ENCODE peak calls at places on chromosomes 6 and 20, in eight cellular contexts. One of them, this sample, is unnamed.
A peak's percentile ranks its signal among the peaks of the same experiment; 100 is the strongest.

GRCh38 chr6:46138281-46138680 is 8.5 kb downstream of the ENPP4 start:
- DNase-seq in SK-N-SH: no peak
- DNase-seq in HCT116: no peak
- DNase-seq in GM23338: no peak
- DNase-seq in HL-60: no peak
- DNase-seq in A549: no peak
- DNase-seq in HepG2: no peak
- DNase-seq in GM12878: no peak
- DNase-seq in this sample: no peak

GRCh38 chr20:59010321-59010994 is 3.4 kb upstream of the CTSZ start:
- DNase-seq in SK-N-SH: no peak
- DNase-seq in HCT116: no peak
- DNase-seq in GM23338: no peak
- DNase-seq in HL-60: no peak
- DNase-seq in A549: no peak
- DNase-seq in HepG2: no peak
- DNase-seq in GM12878: no peak
- DNase-seq in this sample: no peak

GRCh38 chr6:168905451-168906090 is 348.1 kb downstream of the THBS2 start:
- DNase-seq in SK-N-SH: no peak
- DNase-seq in HCT116: no peak
- DNase-seq in GM23338: no peak
- DNase-seq in HL-60: no peak
- DNase-seq in A549: no peak
- DNase-seq in HepG2: no peak
- DNase-seq in GM12878: no peak
- DNase-seq in this sample: no peak

GRCh38 chr20:61346996-61347906 is 95.2 kb downstream of the CDH4 start:
- DNase-seq in SK-N-SH: no peak
- DNase-seq in HCT116: no peak
- DNase-seq in GM23338: no peak
- DNase-seq in HL-60: no peak
- DNase-seq in A549: no peak
- DNase-seq in HepG2: no peak
- DNase-seq in GM12878: no peak
- DNase-seq in this sample: no peak

GRCh38 chr6:52546678-52547077 is 30.2 kb downstream of the TRAM2 start:
- DNase-seq in SK-N-SH: no peak
- DNase-seq in HCT116: no peak
- DNase-seq in GM23338: no peak
- DNase-seq in HL-60: no peak
- DNase-seq in A549: no peak
- DNase-seq in HepG2: no peak
- DNase-seq in GM12878: peak; percentile 26
- DNase-seq in this sample: no peak

GRCh38 chr6:156686429-156686939 is 90.7 kb upstream of the ARID1B start:
- DNase-seq in SK-N-SH: peak; percentile 69
- DNase-seq in HCT116: no peak
- DNase-seq in GM23338: peak; percentile 78
- DNase-seq in HL-60: no peak
- DNase-seq in A549: peak; percentile 26
- DNase-seq in HepG2: peak; percentile 70
- DNase-seq in GM12878: no peak
- DNase-seq in this sample: peak; percentile 51

GRCh38 chr6:155171109-155171746 is 92.6 kb upstream of the CLDN20 start:
- DNase-seq in SK-N-SH: no peak
- DNase-seq in HCT116: peak; percentile 97
- DNase-seq in GM23338: no peak
- DNase-seq in HL-60: no peak
- DNase-seq in A549: peak; percentile 67
- DNase-seq in HepG2: peak; percentile 73
- DNase-seq in GM12878: peak; percentile 79
- DNase-seq in this sample: no peak

GRCh38 chr20:19292254-19292653 is 79.8 kb downstream of the SLC24A3 start:
- DNase-seq in SK-N-SH: no peak
- DNase-seq in HCT116: no peak
- DNase-seq in GM23338: no peak
- DNase-seq in HL-60: no peak
- DNase-seq in A549: no peak
- DNase-seq in HepG2: no peak
- DNase-seq in GM12878: no peak
- DNase-seq in this sample: no peak

GRCh38 chr20:60477958-60478357 is 519.7 kb downstream of the CDH26 start:
- DNase-seq in SK-N-SH: no peak
- DNase-seq in HCT116: no peak
- DNase-seq in GM23338: no peak
- DNase-seq in HL-60: peak; percentile 14
- DNase-seq in A549: no peak
- DNase-seq in HepG2: no peak
- DNase-seq in GM12878: no peak
- DNase-seq in this sample: no peak

GRCh38 chr6:141677598-141678211 is 455.0 kb upstream of the GJE1 start:
- DNase-seq in SK-N-SH: peak; percentile 4
- DNase-seq in HCT116: peak; percentile 40
- DNase-seq in GM23338: peak; percentile 73
- DNase-seq in HL-60: no peak
- DNase-seq in A549: peak; percentile 30
- DNase-seq in HepG2: peak; percentile 43
- DNase-seq in GM12878: no peak
- DNase-seq in this sample: no peak
- TF ChIP-seq REST in SK-N-SH: no peak
- TF ChIP-seq REST in HCT116: no peak
- TF ChIP-seq REST in GM23338: no peak
- TF ChIP-seq REST in HL-60: no peak
- TF ChIP-seq REST in A549: no peak
- TF ChIP-seq REST in HepG2: no peak
- TF ChIP-seq REST in GM12878: no peak
- TF ChIP-seq REST in this sample: no peak

GRCh38 chr6:39688494-39688893 is 36.7 kb downstream of the KIF6 start:
- DNase-seq in SK-N-SH: no peak
- DNase-seq in HCT116: no peak
- DNase-seq in GM23338: no peak
- DNase-seq in HL-60: no peak
- DNase-seq in A549: no peak
- DNase-seq in HepG2: no peak
- DNase-seq in GM12878: no peak
- DNase-seq in this sample: no peak
- TF ChIP-seq REST in SK-N-SH: no peak
- TF ChIP-seq REST in HCT116: no peak
- TF ChIP-seq REST in GM23338: no peak
- TF ChIP-seq REST in HL-60: no peak
- TF ChIP-seq REST in A549: no peak
- TF ChIP-seq REST in HepG2: no peak
- TF ChIP-seq REST in GM12878: no peak
- TF ChIP-seq REST in this sample: no peak

GRCh38 chr6:38730136-38730862 is 15.2 kb downstream of the DNAH8 start:
- DNase-seq in SK-N-SH: peak; percentile 76
- DNase-seq in HCT116: no peak
- DNase-seq in GM23338: no peak
- DNase-seq in HL-60: no peak
- DNase-seq in A549: no peak
- DNase-seq in HepG2: no peak
- DNase-seq in GM12878: no peak
- DNase-seq in this sample: no peak
- TF ChIP-seq REST in SK-N-SH: no peak
- TF ChIP-seq REST in HCT116: no peak
- TF ChIP-seq REST in GM23338: no peak
- TF ChIP-seq REST in HL-60: no peak
- TF ChIP-seq REST in A549: no peak
- TF ChIP-seq REST in HepG2: no peak
- TF ChIP-seq REST in GM12878: no peak
- TF ChIP-seq REST in this sample: no peak

GRCh38 chr20:4064118-4064962 is 49.0 kb upstream of the RNF24 start:
- DNase-seq in SK-N-SH: peak; percentile 68
- DNase-seq in HCT116: peak; percentile 10
- DNase-seq in GM23338: peak; percentile 70
- DNase-seq in HL-60: peak; percentile 82
- DNase-seq in A549: peak; percentile 42
- DNase-seq in HepG2: no peak
- DNase-seq in GM12878: no peak
- DNase-seq in this sample: no peak
- TF ChIP-seq REST in SK-N-SH: peak; percentile 15
- TF ChIP-seq REST in HCT116: no peak
- TF ChIP-seq REST in GM23338: no peak
- TF ChIP-seq REST in HL-60: no peak
- TF ChIP-seq REST in A549: no peak
- TF ChIP-seq REST in HepG2: no peak
- TF ChIP-seq REST in GM12878: no peak
- TF ChIP-seq REST in this sample: no peak